ENCODE peak calls at places on chromosomes 13 and 19, in seven cellular contexts. E is lung microvascular endothelial cell; Q is hypothalamus; R is EH; J is stimulated activated CD4-positive, alpha-beta T cell treated with anti-CD3 and anti-CD28 coated beads, TNF-alpha, amount 100 ng/mL, for 48 hours; C is anterior cingulate cortex; V is CD8-positive, alpha-beta memory T cell. S is an unnamed sample.
A peak's percentile ranks its signal among the peaks of the same experiment; 100 is the strongest.

GRCh38 chr19:41937525-41937924 is 9.3 kb upstream of the ERFL start:
- DNase-seq in E (no peak), Q (no peak), R (no peak), J (no peak), C (no peak), V (no peak), S (no peak)

GRCh38 chr19:13929956-13930355 is 8.3 kb downstream of the PODNL1 start:
- DNase-seq in E (no peak), Q (no peak), R (no peak), J (no peak), C (no peak), V (no peak), S (no peak)

GRCh38 chr13:100290165-100290801 is 201.4 kb downstream of the PCCA start:
- DNase-seq in E (no peak), Q (no peak), R (no peak), J (no peak), C (no peak), V (no peak), S (no peak)

GRCh38 chr13:112728375-112729126 is 38.7 kb downstream of the ATP11A start:
- DNase-seq in E (no peak), Q (no peak), R (no peak), J (no peak), C (no peak), V (no peak), S (no peak)

GRCh38 chr19:29378126-29378525 is 147.7 kb upstream of the VSTM2B start:
- DNase-seq in E (no peak), Q (no peak), R (no peak), J (no peak), C (no peak), V (no peak), S (no peak)

GRCh38 chr19:50319156-50319555 is 10.0 kb downstream of the KCNC3 start:
- DNase-seq in E (no peak), Q (no peak), R (no peak), J (no peak), C (no peak), V (no peak), S (no peak)

GRCh38 chr13:99280166-99280565 is 22.0 kb upstream of the GPR18 start:
- DNase-seq in E (no peak), Q (no peak), R (peak; percentile 48), J (no peak), C (no peak), V (no peak), S (no peak)

GRCh38 chr13:58597552-58597951 is 966.0 kb downstream of the PCDH17 start:
- DNase-seq in E (no peak), Q (no peak), R (no peak), J (no peak), C (no peak), V (no peak), S (no peak)

GRCh38 chr13:95233026-95233635 is 68.1 kb downstream of the ABCC4 start:
- DNase-seq in E (no peak), Q (no peak), R (no peak), J (no peak), C (no peak), V (no peak), S (no peak)

S was measured in T-helper 1 cell.